ENCODE peak calls at places on chromosomes 12 and 14, in six cellular contexts. L is HFF-Myc, H is tibial artery, O is GM23338, I is heart left ventricle, J is fibroblast of the aortic adventitia. P is an unnamed sample.

GRCh38 chr12:34394211-34395055 is 372.1 kb downstream of the ALG10 start:
- DNase-seq in O (no peak), J (no peak), I (peak; percentile 2), H (peak; percentile 48), L (no peak), P (no peak)

GRCh38 chr12:114209852-114210251 is 196.1 kb downstream of the TBX5 start:
- DNase-seq in J (no peak), I (no peak), O (no peak), L (no peak), H (no peak), P (no peak)

GRCh38 chr12:71195338-71195896 is 37.6 kb upstream of the TSPAN8 start:
- DNase-seq in J (no peak), I (no peak), O (no peak), H (no peak), L (no peak), P (no peak)

GRCh38 chr14:50396636-50397460 is at the start of gene CDKL1:
- DNase-seq in O (peak; percentile 83), L (no peak), I (peak; percentile 64), H (peak; percentile 78), J (peak; percentile 54), P (peak; percentile 58)

GRCh38 chr12:47085815-47086252 is 6.1 kb upstream of the AMIGO2 start:
- DNase-seq in O (peak; percentile 31), I (no peak), J (peak; percentile 60), L (no peak), H (no peak), P (no peak)

GRCh38 chr14:100827140-100827517 is 1.2 kb downstream of the MEG3 start:
- DNase-seq in J (peak; percentile 39), L (no peak), I (no peak), O (no peak), H (no peak), P (no peak)

GRCh38 chr14:21711360-21711961 is 37.8 kb upstream of the OR4E1 start:
- DNase-seq in O (peak; percentile 68), L (peak; percentile 11), I (no peak), J (peak; percentile 48), H (no peak), P (no peak)

GRCh38 chr14:49424436-49425331 is 161.5 kb downstream of the RPS29 start:
- DNase-seq in I (no peak), J (no peak), O (no peak), L (no peak), H (no peak), P (no peak)

GRCh38 chr12:113667095-113667494 is 195.4 kb upstream of the LHX5 start:
- DNase-seq in J (no peak), I (no peak), H (no peak), L (no peak), O (no peak), P (no peak)

GRCh38 chr12:121128908-121129704 is 3.6 kb upstream of the P2RX7 start:
- DNase-seq in H (peak; percentile 86), O (peak; percentile 69), L (no peak), I (peak; percentile 85), J (peak; percentile 69), P (peak; percentile 76)

GRCh38 chr12:28872654-28873268 is 276.3 kb upstream of the FAR2 start:
- DNase-seq in J (peak; percentile 77), O (peak; percentile 73), L (no peak), I (peak; percentile 47), H (no peak), P (peak; percentile 18)

GRCh38 chr12:68203460-68203875 is 22.1 kb downstream of the IL26 start:
- DNase-seq in I (no peak), L (no peak), J (no peak), H (no peak), O (no peak), P (no peak)

GRCh38 chr14:91946313-91947195 is 940 bp downstream of the FBLN5 start:
- DNase-seq in I (no peak), J (peak; percentile 56), L (no peak), O (no peak), H (no peak), P (no peak)

GRCh38 chr12:118064608-118065007 is 3.6 kb upstream of the WSB2 start:
- DNase-seq in H (no peak), O (peak; percentile 67), I (no peak), L (no peak), J (no peak), P (no peak)

GRCh38 chr14:104171029-104171697 is 32.8 kb downstream of the KIF26A start:
- DNase-seq in I (no peak), J (no peak), O (peak; percentile 73), L (no peak), H (no peak), P (no peak)

GRCh38 chr14:52111583-52111982 is 42.7 kb upstream of the NID2 start:
- DNase-seq in O (no peak), H (no peak), J (peak; percentile 79), L (no peak), I (no peak), P (no peak)

GRCh38 chr12:53756300-53757094 is 4.7 kb upstream of the CISTR start:
- DNase-seq in I (no peak), H (no peak), J (no peak), O (peak; percentile 44), L (no peak), P (no peak)

GRCh38 chr12:53754633-53755261 is 3.0 kb upstream of the CISTR start:
- DNase-seq in H (no peak), J (peak; percentile 69), L (no peak), I (no peak), O (no peak), P (no peak)

GRCh38 chr12:53754196-53754595 is 2.4 kb upstream of the CISTR start:
- DNase-seq in H (no peak), J (no peak), L (no peak), I (no peak), O (no peak), P (no peak)

GRCh38 chr12:53757095-53757770 is 5.5 kb upstream of the CISTR start:
- DNase-seq in L (no peak), J (peak; percentile 58), I (peak; percentile 62), O (peak; percentile 96), H (peak; percentile 84), P (peak; percentile 53)

GRCh38 chr12:53755451-53756290 is 3.9 kb upstream of the CISTR start:
- DNase-seq in H (no peak), O (peak; percentile 77), J (no peak), L (no peak), I (no peak), P (no peak)
- TF ChIP-seq CTCF in H (no peak), O (peak; percentile 61), J (no peak), L (no peak), I (no peak), P (no peak)

DNA sequence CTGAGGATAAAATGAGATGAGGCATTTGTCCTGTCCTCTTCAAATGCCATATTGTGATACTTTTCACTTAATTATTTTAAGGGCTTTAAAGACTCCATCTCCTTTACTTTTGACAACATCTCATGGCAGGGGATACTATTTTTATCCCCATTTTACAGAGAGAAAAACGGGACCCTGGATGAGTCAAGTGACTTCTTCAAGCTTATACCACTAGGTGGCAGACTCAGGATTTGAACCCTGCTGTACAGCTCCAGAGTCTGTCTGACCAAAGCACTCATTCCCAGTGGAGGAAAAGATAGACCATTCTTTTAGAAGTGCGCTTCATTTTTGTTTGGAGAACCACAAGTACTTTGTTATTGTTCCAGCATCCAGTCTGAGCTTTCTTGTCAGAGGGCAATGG is 1.7 kb upstream of the SMOC1 start:
- DNase-seq in H (no peak), O (peak; percentile 64), I (no peak), J (peak; percentile 29), L (no peak), P (no peak)
- TF ChIP-seq CTCF in H (peak; percentile 24), O (peak; percentile 79), I (peak; percentile 30), J (peak; percentile 33), L (peak; percentile 41), P (no peak)

GRCh38 chr14:98208943-98209342 is 1063.1 kb downstream of the BCL11B start:
- DNase-seq in L (no peak), I (no peak), O (peak; percentile 19), H (no peak), J (no peak), P (no peak)
- TF ChIP-seq CTCF in L (no peak), I (no peak), O (peak; percentile 13), H (no peak), J (no peak), P (no peak)

GRCh38 chr14:94636744-94637412 is 24.7 kb downstream of the SERPINA3 start:
- DNase-seq in O (peak; percentile 18), H (no peak), L (no peak), I (no peak), J (peak; percentile 4), P (no peak)
- TF ChIP-seq CTCF in O (peak; percentile 35), H (no peak), L (no peak), I (no peak), J (no peak), P (no peak)

DNA sequence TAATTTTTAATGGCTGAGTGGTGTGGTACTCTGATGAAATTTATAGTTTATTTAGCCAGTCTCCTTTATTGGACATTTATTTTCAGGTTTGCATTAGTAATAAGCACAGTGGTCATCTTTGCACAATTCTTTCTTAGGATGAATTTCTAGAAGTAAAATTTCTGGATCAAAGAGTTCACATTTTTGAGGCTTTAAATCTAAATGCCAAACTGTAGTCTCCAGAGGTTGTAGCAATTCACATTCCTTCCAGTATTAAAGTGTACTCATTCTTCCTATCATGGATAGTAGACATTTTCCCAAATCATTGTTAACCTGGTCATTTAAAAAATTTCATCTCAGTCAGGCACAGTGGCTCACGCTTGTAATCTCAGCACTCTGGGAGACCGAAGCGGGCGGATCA is 24.8 kb downstream of the SLC39A9 start:
- DNase-seq in J (peak; percentile 31), I (no peak), L (no peak), H (no peak), O (no peak), P (no peak)
- TF ChIP-seq CTCF in J (no peak), I (no peak), L (no peak), H (no peak), O (no peak), P (no peak)

GRCh38 chr12:44930972-44931600 is 55.0 kb upstream of the NELL2 start:
- DNase-seq in H (no peak), I (no peak), L (peak; percentile 33), J (peak; percentile 80), O (peak; percentile 95), P (no peak)
- TF ChIP-seq CTCF in H (peak; percentile 58), I (peak; percentile 68), L (peak; percentile 20), J (peak; percentile 36), O (peak; percentile 84), P (no peak)

GRCh38 chr14:65110525-65110924 is 8.2 kb upstream of the MAX start:
- DNase-seq in H (no peak), J (no peak), L (no peak), I (no peak), O (peak; percentile 53), P (no peak)
- TF ChIP-seq CTCF in H (no peak), J (no peak), L (no peak), I (no peak), O (peak; percentile 22), P (no peak)

P was measured in uterus.